ENCODE peak calls at places on chromosomes 12 and 14, in four cellular contexts. P, S, B and N are unnamed samples.

GRCh38 chr12:104634044-104634443 is 177.3 kb downstream of the CHST11 start:
- DNase-seq in P (no peak), S (no peak), B (no peak), N (no peak)

GRCh38 chr14:104383931-104384775 is 195.4 kb upstream of the C14orf180 start:
- DNase-seq in P (no peak), S (peak), B (no peak), N (no peak)

GRCh38 chr14:34472706-34473279 is 10.8 kb upstream of the SPTSSA start:
- DNase-seq in P (no peak), S (no peak), B (no peak), N (no peak)

GRCh38 chr14:21350539-21350938 is 33.3 kb downstream of the SUPT16H start:
- DNase-seq in P (no peak), S (no peak), B (no peak), N (no peak)

GRCh38 chr14:93619176-93619793 is 169.0 kb downstream of the PRIMA1 start:
- DNase-seq in P (peak), S (no peak), B (no peak), N (peak)

GRCh38 chr12:3313066-3313465 is 177.9 kb upstream of the PRMT8 start:
- DNase-seq in P (no peak), S (no peak), B (no peak), N (peak)

GRCh38 chr12:33588082-33588712 is 148.6 kb upstream of the SYT10 start:
- DNase-seq in P (no peak), S (no peak), B (no peak), N (peak)

GRCh38 chr14:93759781-93760307 is 28.4 kb downstream of the PRIMA1 start:
- DNase-seq in P (peak), S (no peak), B (no peak), N (no peak)

GRCh38 chr14:68978550-68978911 is 571 bp downstream of the ACTN1 start:
- DNase-seq in P (no peak), S (peak), B (peak), N (peak)

GRCh38 chr12:2688381-2688881 is 106.3 kb upstream of the FKBP4 start:
- DNase-seq in P (no peak), S (no peak), B (no peak), N (no peak)

GRCh38 chr12:27577688-27578087 is 53.7 kb downstream of the PPFIBP1 start:
- DNase-seq in P (no peak), S (no peak), B (no peak), N (no peak)

GRCh38 chr12:52975820-52976573 is 27.1 kb downstream of the KRT18 start:
- DNase-seq in P (no peak), S (no peak), B (no peak), N (no peak)

GRCh38 chr12:114408881-114409795 is 3.2 kb upstream of the TBX5 start:
- DNase-seq in P (no peak), S (no peak), B (no peak), N (no peak)

GRCh38 chr14:95235351-95235750 is 78.0 kb upstream of the DICER1 start:
- DNase-seq in P (no peak), S (no peak), B (no peak), N (no peak)

GRCh38 chr12:56957229-56958052 is at the start of gene RDH16:
- DNase-seq in P (no peak), S (no peak), B (no peak), N (peak)

GRCh38 chr14:97580923-97581495 is 783.8 kb downstream of the VRK1 start:
- DNase-seq in P (no peak), S (no peak), B (no peak), N (peak)

GRCh38 chr12:32860182-32860581 is 36.4 kb downstream of the PKP2 start:
- DNase-seq in P (no peak), S (no peak), B (no peak), N (peak)

GRCh38 chr12:30015661-30016060 is 231.9 kb upstream of the TMTC1 start:
- DNase-seq in P (no peak), S (no peak), B (no peak), N (no peak)

GRCh38 chr14:89617471-89618291 is 200.6 kb upstream of the FOXN3 start:
- DNase-seq in P (peak), S (no peak), B (peak), N (peak)

GRCh38 chr14:73740921-73741326 is 26.7 kb upstream of the PNMA1 start:
- DNase-seq in P (no peak), S (peak), B (no peak), N (peak)

GRCh38 chr12:100688451-100688864 is 106.1 kb upstream of the ANO4 start:
- DNase-seq in P (no peak), S (no peak), B (no peak), N (no peak)

GRCh38 chr12:48969847-48970701 is 1.5 kb downstream of the WNT10B start:
- DNase-seq in P (no peak), S (no peak), B (no peak), N (no peak)

GRCh38 chr12:55933158-55933798 is 2.3 kb downstream of the DGKA start:
- DNase-seq in P (no peak), S (no peak), B (no peak), N (peak)

GRCh38 chr12:71840226-71840847 is 778 bp downstream of the TBC1D15 start:
- DNase-seq in P (no peak), S (no peak), B (no peak), N (peak)

GRCh38 chr12:107685360-107686248 is at the start of gene PWP1:
- DNase-seq in P (peak), S (peak), B (peak), N (peak)

GRCh38 chr14:75134644-75135043 is 7.8 kb upstream of the NEK9 start:
- DNase-seq in P (no peak), S (no peak), B (no peak), N (peak)

GRCh38 chr12:130520784-130521183 is 183.1 kb downstream of the PIWIL1 start:
- DNase-seq in P (no peak), S (no peak), B (no peak), N (no peak)

GRCh38 chr14:92687681-92688433 is 60.6 kb downstream of the LGMN start:
- DNase-seq in P (no peak), S (peak), B (no peak), N (no peak)

DNA sequence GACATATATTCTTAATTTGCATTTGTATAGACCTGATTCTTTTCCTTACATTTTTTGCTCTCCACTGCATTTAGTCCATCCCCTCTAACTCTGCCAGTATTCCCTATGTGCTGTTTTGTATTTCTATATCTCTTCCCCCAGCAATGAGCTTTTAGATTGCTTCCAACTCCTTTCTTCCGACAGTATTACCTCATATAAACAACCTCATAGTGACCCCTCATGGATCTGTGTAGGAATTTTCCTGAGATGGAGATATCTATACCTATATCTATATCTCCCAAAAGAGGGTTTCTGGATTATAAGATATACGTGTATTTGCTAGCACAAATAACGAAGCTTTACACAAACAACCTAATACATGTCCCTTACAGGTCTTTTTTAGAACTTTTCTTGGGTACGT is 161.9 kb downstream of the CRADD start:
- DNase-seq in P (no peak), S (no peak), B (no peak), N (peak)
- TF ChIP-seq CTCF in P (no peak), S (no peak), B (no peak), N (no peak)

GRCh38 chr12:6614513-6615177 is 7.5 kb upstream of the CHD4 start:
- DNase-seq in P (no peak), S (no peak), B (no peak), N (no peak)

GRCh38 chr12:6612652-6613014 is 5.5 kb upstream of the CHD4 start:
- DNase-seq in P (no peak), S (no peak), B (no peak), N (no peak)

GRCh38 chr12:6612247-6612646 is 5.1 kb upstream of the CHD4 start:
- DNase-seq in P (peak), S (no peak), B (peak), N (no peak)

GRCh38 chr12:6613776-6614512 is 6.8 kb upstream of the CHD4 start:
- DNase-seq in P (peak), S (peak), B (peak), N (peak)

DNA sequence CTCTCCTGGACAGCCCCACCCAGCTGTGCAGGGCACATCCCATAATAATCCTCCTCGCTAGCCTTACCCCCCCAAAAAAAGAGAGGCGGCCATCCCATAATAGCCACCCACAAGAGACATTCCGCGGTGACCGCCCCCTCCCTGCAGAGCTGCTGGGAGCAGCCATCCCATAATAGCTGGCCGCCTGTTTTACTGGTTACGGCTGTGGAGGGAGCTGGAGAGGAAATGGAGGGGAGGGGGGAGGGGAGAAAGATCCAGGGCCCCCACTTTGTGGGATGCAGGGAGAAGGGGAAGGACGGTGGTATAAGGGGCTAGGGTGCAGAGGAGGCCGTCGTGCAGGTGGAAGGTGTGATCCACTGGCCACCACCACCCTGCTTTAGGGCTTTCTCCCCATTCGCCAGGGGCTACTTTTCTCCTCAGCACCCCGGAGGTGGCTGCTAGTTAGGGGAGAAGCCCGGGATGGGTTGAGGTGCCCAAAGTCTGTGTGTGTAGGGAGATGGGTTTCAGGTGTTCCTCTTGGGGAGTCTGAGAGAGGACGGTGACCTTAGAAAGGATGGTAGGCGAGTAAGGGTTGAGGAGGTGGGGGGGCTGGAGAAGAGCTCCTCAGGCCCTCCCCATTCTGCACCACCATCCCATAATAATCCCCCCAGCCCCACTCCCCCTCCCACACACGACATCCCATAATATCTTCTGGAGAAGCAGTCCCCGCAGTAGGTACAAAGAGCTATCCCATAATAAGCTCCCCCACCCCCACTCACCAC is 6.0 kb upstream of the CHD4 start:
- DNase-seq in P (peak), S (peak), B (no peak), N (peak)
- TF ChIP-seq CTCF in P (no peak), S (no peak), B (no peak), N (no peak)

GRCh38 chr12:11651377-11651776 is 1.9 kb downstream of the ETV6 start:
- DNase-seq in P (peak), S (no peak), B (no peak), N (no peak)

GRCh38 chr12:11651785-11652184 is 2.3 kb downstream of the ETV6 start:
- DNase-seq in P (no peak), S (no peak), B (no peak), N (no peak)

GRCh38 chr12:11650279-11650696 is 814 bp downstream of the ETV6 start:
- DNase-seq in P (peak), S (no peak), B (no peak), N (no peak)

GRCh38 chr12:11649413-11650278 is at the start of gene ETV6:
- DNase-seq in P (peak), S (peak), B (peak), N (peak)

GRCh38 chr12:11650697-11651281 is 1.3 kb downstream of the ETV6 start:
- DNase-seq in P (no peak), S (no peak), B (no peak), N (no peak)
- TF ChIP-seq CTCF in P (peak), S (no peak), B (no peak), N (no peak)

DNA sequence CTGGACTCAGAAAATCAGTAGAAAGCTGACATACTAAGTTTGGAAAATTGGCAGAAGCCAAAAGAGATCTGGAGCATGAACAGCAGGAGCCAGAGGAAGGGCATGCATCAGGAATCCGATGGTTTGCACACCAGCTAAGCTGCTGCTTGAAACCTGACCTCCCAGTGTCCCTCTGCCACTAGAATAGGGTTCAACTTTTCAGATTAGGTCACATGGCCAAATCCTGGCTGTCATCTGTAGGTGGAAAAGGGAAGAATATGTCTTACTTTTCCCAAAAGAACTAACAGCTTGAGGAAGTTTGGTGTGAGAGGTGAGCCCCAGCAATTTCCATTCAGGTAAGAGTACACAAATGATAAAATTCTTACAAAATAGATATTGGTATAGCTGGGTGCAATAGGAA is 732.6 kb downstream of the RERGL start:
- DNase-seq in P (no peak), S (no peak), B (no peak), N (no peak)
- TF ChIP-seq CTCF in P (no peak), S (no peak), B (no peak), N (no peak)

GRCh38 chr12:89528434-89528833 is 2.6 kb upstream of the POC1B start:
- DNase-seq in P (no peak), S (no peak), B (no peak), N (no peak)

GRCh38 chr12:89521348-89522238 is 3.0 kb downstream of the GALNT4 start:
- DNase-seq in P (no peak), S (no peak), B (no peak), N (no peak)

GRCh38 chr12:89524201-89525001 is at the start of gene GALNT4:
- DNase-seq in P (peak), S (peak), B (peak), N (peak)

GRCh38 chr12:89525824-89526770 is at the start of gene POC1B:
- DNase-seq in P (peak), S (peak), B (peak), N (peak)

GRCh38 chr12:89525002-89525823 is 617 bp upstream of the GALNT4 start:
- DNase-seq in P (peak), S (peak), B (peak), N (peak)
- TF ChIP-seq CTCF in P (no peak), S (no peak), B (peak), N (peak)

GRCh38 chr12:15276088-15276698 is 46.1 kb upstream of the PTPRO start:
- DNase-seq in P (no peak), S (no peak), B (no peak), N (peak)

GRCh38 chr12:15280930-15281329 is 41.4 kb upstream of the PTPRO start:
- DNase-seq in P (no peak), S (no peak), B (no peak), N (no peak)

GRCh38 chr12:15273896-15274295 is 48.4 kb upstream of the PTPRO start:
- DNase-seq in P (no peak), S (no peak), B (no peak), N (no peak)

GRCh38 chr12:15274561-15274967 is 47.7 kb upstream of the PTPRO start:
- DNase-seq in P (no peak), S (no peak), B (no peak), N (peak)

DNA sequence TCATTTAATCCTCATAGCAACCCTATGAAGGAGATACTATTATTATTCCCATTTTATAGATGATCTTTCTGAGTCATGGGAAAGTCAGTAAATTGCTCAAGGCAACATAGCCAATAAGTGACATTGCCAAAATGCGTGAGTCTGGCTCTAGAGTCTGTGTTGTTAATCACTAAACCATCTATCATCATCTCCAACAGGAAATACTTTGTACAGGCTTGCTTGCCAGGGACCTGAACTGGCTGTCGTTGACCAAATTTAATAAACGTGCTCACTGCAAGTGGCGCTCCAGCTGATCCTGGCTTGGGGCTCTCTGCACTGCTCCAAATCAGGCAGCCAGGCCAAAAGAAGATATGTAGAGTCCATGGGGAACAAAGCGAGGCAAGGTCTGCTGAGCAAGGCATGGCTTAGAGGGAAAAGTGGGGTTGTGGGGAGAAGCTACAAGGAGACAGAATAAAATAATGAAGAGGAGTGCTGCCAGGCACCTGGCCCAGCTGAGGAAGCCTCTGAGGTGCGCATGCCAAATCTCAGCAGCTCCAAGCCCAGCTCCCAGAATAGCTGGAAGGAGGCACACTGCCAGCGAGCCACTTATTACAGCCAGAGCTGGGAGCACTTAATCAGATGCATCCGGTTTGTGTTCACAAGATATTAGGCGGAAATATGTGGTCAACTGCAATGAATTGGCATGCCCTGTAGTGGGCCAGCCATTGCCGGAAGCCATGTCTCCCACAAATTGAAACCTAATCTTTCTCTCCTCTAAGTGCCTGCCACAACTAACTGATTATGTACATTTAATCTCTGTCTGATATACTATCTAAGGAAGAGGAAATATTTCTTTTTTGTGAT is 43.3 kb upstream of the PTPRO start:
- DNase-seq in P (no peak), S (peak), B (no peak), N (peak)
- TF ChIP-seq CTCF in P (no peak), S (no peak), B (no peak), N (no peak)

DNA sequence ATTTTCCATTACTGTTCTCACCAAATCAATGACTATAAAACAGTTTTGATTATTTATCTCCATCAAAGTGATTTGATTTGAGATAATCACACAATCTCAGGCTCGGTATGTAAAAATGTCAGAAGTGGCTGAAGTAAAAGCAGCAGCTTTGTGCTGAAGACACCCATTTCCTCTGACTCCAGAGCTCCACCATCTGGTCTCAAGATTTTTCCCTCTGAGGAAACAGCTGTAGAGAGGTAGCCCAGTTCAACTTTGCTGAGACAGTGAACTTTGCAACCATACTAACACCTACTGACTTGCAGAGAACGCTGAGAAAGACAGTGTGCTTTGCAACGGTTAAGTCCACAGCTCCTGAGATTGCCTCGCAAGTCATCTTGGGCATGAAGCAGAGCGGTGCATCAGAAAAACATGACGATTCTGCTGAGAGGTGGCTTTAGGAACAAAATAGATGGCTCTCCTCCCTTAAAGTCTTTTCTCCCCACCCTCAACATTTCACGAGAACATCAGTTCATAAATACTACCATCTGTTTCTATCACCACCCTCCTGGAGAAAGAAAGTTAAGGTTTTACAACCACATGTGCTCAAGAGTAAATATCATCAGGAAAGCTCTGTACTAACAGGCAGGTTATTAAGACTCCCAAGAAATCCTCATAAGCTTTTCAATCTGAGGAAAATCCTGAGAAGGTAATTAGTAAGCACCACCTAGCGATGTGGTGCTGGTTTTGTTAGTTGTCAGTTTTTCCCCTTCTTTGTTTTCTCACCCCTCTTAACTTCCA is 34.8 kb downstream of the HIGD1C start:
- DNase-seq in P (peak), S (no peak), B (peak), N (peak)
- TF ChIP-seq CTCF in P (peak), S (no peak), B (peak), N (peak)

GRCh38 chr12:90945070-90945649 is 9.8 kb downstream of the CCER1 start:
- DNase-seq in P (no peak), S (no peak), B (no peak), N (peak)
- TF ChIP-seq CTCF in P (peak), S (no peak), B (peak), N (peak)

GRCh38 chr12:25988505-25988904 is 30.0 kb downstream of the RASSF8 start:
- DNase-seq in P (no peak), S (no peak), B (no peak), N (no peak)
- TF ChIP-seq CTCF in P (no peak), S (no peak), B (no peak), N (no peak)